ENCODE peak calls at places on chromosomes 16 and 17, in six cellular contexts. J is NCI-H1105; Q is anterior cingulate cortex; D is HAP-1; U is activated T-helper 9 cell treated with anti-CD3 and anti-CD28 coated beads, Interleukin-2, amount 50 U/mL, for 16 hours; F is stimulated activated CD4-positive, alpha-beta T cell treated with anti-CD3 and anti-CD28 coated beads, TNF-alpha, amount 100 ng/mL, for 48 hours. W is an unnamed sample.

GRCh38 chr16:9226924-9227323 is 135.5 kb downstream of the HAPSTR1 start:
- DNase-seq in J (no peak), Q (no peak), D (no peak), U (no peak), F (no peak), W (no peak)

GRCh38 chr16:63188076-63188771 is 1152.0 kb upstream of the CDH8 start:
- DNase-seq in J (no peak), Q (no peak), D (no peak), U (no peak), F (no peak), W (no peak)

GRCh38 chr16:4474192-4474961 is at the start of gene NMRAL1:
- DNase-seq in J (no peak), Q (peak), D (peak), U (peak), F (peak), W (no peak)

GRCh38 chr16:49093939-49094338 is 187.7 kb downstream of the CBLN1 start:
- DNase-seq in J (no peak), Q (no peak), D (no peak), U (no peak), F (no peak), W (no peak)

GRCh38 chr16:1130382-1130781 is 22.5 kb upstream of the CACNA1H start:
- DNase-seq in J (no peak), Q (no peak), D (no peak), U (no peak), F (no peak), W (no peak)

GRCh38 chr17:57464191-57464864 is 208.0 kb downstream of the MSI2 start:
- DNase-seq in J (no peak), Q (no peak), D (no peak), U (no peak), F (no peak), W (no peak)

GRCh38 chr17:44219636-44220210 is at the start of gene UBTF:
- DNase-seq in J (peak), Q (peak), D (peak), U (peak), F (peak), W (no peak)

GRCh38 chr17:59328534-59329095 is 2.8 kb upstream of the YPEL2 start:
- DNase-seq in J (no peak), Q (no peak), D (no peak), U (no peak), F (no peak), W (no peak)

GRCh38 chr16:30786115-30786935 is 680 bp downstream of the ZNF629 start:
- DNase-seq in J (no peak), Q (no peak), D (peak), U (no peak), F (no peak), W (no peak)

GRCh38 chr17:21279582-21279981 is 4.9 kb upstream of the MAP2K3 start:
- DNase-seq in J (no peak), Q (no peak), D (no peak), U (no peak), F (no peak), W (no peak)

GRCh38 chr17:50155115-50155819 is 4.8 kb upstream of the PPP1R9B start:
- DNase-seq in J (no peak), Q (no peak), D (peak), U (no peak), F (no peak), W (no peak)

GRCh38 chr17:17809527-17810373 is 27.0 kb downstream of the SREBF1 start:
- DNase-seq in J (no peak), Q (peak), D (no peak), U (no peak), F (no peak), W (no peak)

GRCh38 chr16:87235810-87236515 is 81.2 kb downstream of the C16orf95 start:
- DNase-seq in J (no peak), Q (no peak), D (no peak), U (no peak), F (no peak), W (no peak)

GRCh38 chr17:10836966-10837599 is 804 bp downstream of the PIRT start:
- DNase-seq in J (peak), Q (no peak), D (no peak), U (no peak), F (no peak), W (no peak)

W was measured in non-pigmented ciliary epithelial cell.